ENCODE peak calls at places on chromosome 16, in seven cellular contexts. J is lower lobe of right lung; M is activated gamma-delta T cell treated with anti-CD3 and anti-CD28 coated beads, Interleukin-2, amount 50 U/mL, for 16 hours; L is fibroblast of villous mesenchyme; N is CD4-positive, CD25-positive, alpha-beta regulatory T cell; Y is RWPE1; V is NCI-H510A treated with DMSO at 0.1 percent for 48 hours. Z is an unnamed sample.

GRCh38 chr16:917591-918061 is 53.2 kb downstream of the LMF1 start:
- DNase-seq in M (no peak), J (no peak), V (no peak), L (no peak), N (no peak), Y (no peak), Z (no peak)

GRCh38 chr16:87053016-87053982 is 263.9 kb downstream of the C16orf95 start:
- DNase-seq in Y (no peak), L (no peak), V (no peak), J (no peak), M (no peak), N (no peak), Z (no peak)

GRCh38 chr16:89545044-89545830 is 15.2 kb upstream of the RPL13 start:
- DNase-seq in J (no peak), L (no peak), N (no peak), Y (no peak), M (no peak), V (no peak), Z (no peak)

GRCh38 chr16:81005644-81006471 is 827 bp downstream of the CMC2 start:
- DNase-seq in J (no peak), V (peak), N (peak), M (no peak), L (no peak), Y (peak), Z (peak)

GRCh38 chr16:19003935-19004334 is 20.2 kb downstream of the TMC7 start:
- DNase-seq in J (no peak), M (no peak), N (no peak), L (no peak), V (no peak), Y (no peak), Z (no peak)

GRCh38 chr16:56950881-56951771 is 10.6 kb upstream of the CETP start:
- DNase-seq in N (peak), M (peak), Y (no peak), J (peak), V (peak), L (peak), Z (peak)

GRCh38 chr16:2039286-2040030 is 8.2 kb downstream of the NTHL1 start:
- DNase-seq in L (peak), V (peak), N (no peak), Y (no peak), M (no peak), J (peak), Z (no peak)

GRCh38 chr16:65661451-65661850 is 539.6 kb upstream of the CDH11 start:
- DNase-seq in V (no peak), Y (no peak), J (no peak), N (no peak), M (no peak), L (no peak), Z (no peak)

GRCh38 chr16:87198328-87198731 is 118.9 kb downstream of the C16orf95 start:
- DNase-seq in Y (no peak), N (no peak), V (no peak), J (no peak), L (peak), M (no peak), Z (no peak)

Z was measured in RKO.